ENCODE peak calls at places on chromosomes 5 and 9, in four cellular contexts. One of them, this sample, is unnamed.

GRCh38 chr9:133883356-133883755 is 108.8 kb downstream of the VAV2 start:
- DNase-seq in HepG2: no peak
- DNase-seq in A549: no peak
- DNase-seq in K562: no peak
- DNase-seq in this sample: no peak

GRCh38 chr5:130992095-130992494 is 173.0 kb downstream of the HINT1 start:
- DNase-seq in HepG2: no peak
- DNase-seq in A549: no peak
- DNase-seq in K562: no peak
- DNase-seq in this sample: no peak

GRCh38 chr5:65359569-65359968 is 122.2 kb downstream of the ADAMTS6 start:
- DNase-seq in HepG2: no peak
- DNase-seq in A549: no peak
- DNase-seq in K562: no peak
- DNase-seq in this sample: no peak

GRCh38 chr9:86176468-86176867 is 77.1 kb upstream of the GOLM1 start:
- DNase-seq in HepG2: no peak
- DNase-seq in A549: peak
- DNase-seq in K562: no peak
- DNase-seq in this sample: no peak

GRCh38 chr9:137715321-137715720 is 96.5 kb downstream of the EHMT1 start:
- DNase-seq in HepG2: no peak
- DNase-seq in A549: no peak
- DNase-seq in K562: no peak
- DNase-seq in this sample: no peak

GRCh38 chr9:113659740-113660139 is 196.2 kb downstream of the RGS3 start:
- DNase-seq in HepG2: no peak
- DNase-seq in A549: no peak
- DNase-seq in K562: no peak
- DNase-seq in this sample: no peak

GRCh38 chr5:94360382-94360781 is 258.0 kb downstream of the KIAA0825 start:
- DNase-seq in HepG2: no peak
- DNase-seq in A549: no peak
- DNase-seq in K562: no peak
- DNase-seq in this sample: no peak

GRCh38 chr5:31982027-31982426 is 192.1 kb downstream of the GOLPH3 start:
- DNase-seq in HepG2: no peak
- DNase-seq in A549: no peak
- DNase-seq in K562: no peak
- DNase-seq in this sample: no peak

GRCh38 chr5:150789431-150789830 is 10.9 kb downstream of the SMIM3 start:
- DNase-seq in HepG2: no peak
- DNase-seq in A549: no peak
- DNase-seq in K562: no peak
- DNase-seq in this sample: no peak

GRCh38 chr5:55383254-55383653 is 75.5 kb downstream of the MTREX start:
- DNase-seq in HepG2: no peak
- DNase-seq in A549: no peak
- DNase-seq in K562: no peak
- DNase-seq in this sample: no peak

GRCh38 chr5:45484781-45485180 is 211.4 kb downstream of the HCN1 start:
- DNase-seq in HepG2: no peak
- DNase-seq in A549: no peak
- DNase-seq in K562: no peak
- DNase-seq in this sample: no peak

GRCh38 chr5:38208782-38209378 is 49.5 kb upstream of the EGFLAM start:
- DNase-seq in HepG2: peak
- DNase-seq in A549: peak
- DNase-seq in K562: peak
- DNase-seq in this sample: peak

GRCh38 chr9:97990259-97990658 is 7.1 kb downstream of the ANP32B start:
- DNase-seq in HepG2: no peak
- DNase-seq in A549: peak
- DNase-seq in K562: peak
- DNase-seq in this sample: peak

GRCh38 chr5:172773481-172774469 is 2.8 kb upstream of the DUSP1 start:
- DNase-seq in HepG2: no peak
- DNase-seq in A549: no peak
- DNase-seq in K562: no peak
- DNase-seq in this sample: peak

GRCh38 chr5:156411131-156411727 is 84.3 kb downstream of the SGCD start:
- DNase-seq in HepG2: no peak
- DNase-seq in A549: peak
- DNase-seq in K562: no peak
- DNase-seq in this sample: peak

GRCh38 chr5:64269164-64269563 is 103.5 kb downstream of the RNF180 start:
- DNase-seq in HepG2: no peak
- DNase-seq in A549: no peak
- DNase-seq in K562: no peak
- DNase-seq in this sample: no peak

GRCh38 chr9:4741365-4742031 is 496 bp upstream of the AK3 start:
- DNase-seq in HepG2: peak
- DNase-seq in A549: peak
- DNase-seq in K562: peak
- DNase-seq in this sample: no peak

GRCh38 chr5:144318011-144318410 is 147.3 kb downstream of the KCTD16 start:
- DNase-seq in HepG2: no peak
- DNase-seq in A549: no peak
- DNase-seq in K562: no peak
- DNase-seq in this sample: no peak

GRCh38 chr5:144313147-144313726 is 142.6 kb downstream of the KCTD16 start:
- DNase-seq in HepG2: no peak
- DNase-seq in A549: no peak
- DNase-seq in K562: no peak
- DNase-seq in this sample: no peak

GRCh38 chr5:144315994-144316634 is 145.4 kb downstream of the KCTD16 start:
- DNase-seq in HepG2: peak
- DNase-seq in A549: no peak
- DNase-seq in K562: no peak
- DNase-seq in this sample: no peak

GRCh38 chr5:144318460-144318859 is 147.8 kb downstream of the KCTD16 start:
- DNase-seq in HepG2: no peak
- DNase-seq in A549: no peak
- DNase-seq in K562: no peak
- DNase-seq in this sample: no peak

GRCh38 chr5:144315026-144315425 is 144.4 kb downstream of the KCTD16 start:
- DNase-seq in HepG2: no peak
- DNase-seq in A549: no peak
- DNase-seq in K562: no peak
- DNase-seq in this sample: no peak
- TF ChIP-seq MAZ in HepG2: no peak
- TF ChIP-seq MAZ in A549: no peak
- TF ChIP-seq MAZ in K562: no peak
- TF ChIP-seq MAZ in this sample: no peak

GRCh38 chr9:2039294-2040180 is 24.4 kb downstream of the SMARCA2 start:
- DNase-seq in HepG2: no peak
- DNase-seq in A549: no peak
- DNase-seq in K562: no peak
- DNase-seq in this sample: no peak
- TF ChIP-seq MAZ in HepG2: no peak
- TF ChIP-seq MAZ in A549: no peak
- TF ChIP-seq MAZ in K562: no peak
- TF ChIP-seq MAZ in this sample: no peak

GRCh38 chr9:126053913-126054312 is 272.7 kb upstream of the MVB12B start:
- DNase-seq in HepG2: no peak
- DNase-seq in A549: no peak
- DNase-seq in K562: no peak
- DNase-seq in this sample: no peak
- TF ChIP-seq MAZ in HepG2: no peak
- TF ChIP-seq MAZ in A549: no peak
- TF ChIP-seq MAZ in K562: no peak
- TF ChIP-seq MAZ in this sample: no peak

GRCh38 chr9:123058834-123059233 is 25.4 kb downstream of the GPR21 start:
- DNase-seq in HepG2: no peak
- DNase-seq in A549: no peak
- DNase-seq in K562: no peak
- DNase-seq in this sample: peak
- TF ChIP-seq MAZ in HepG2: no peak
- TF ChIP-seq MAZ in A549: no peak
- TF ChIP-seq MAZ in K562: no peak
- TF ChIP-seq MAZ in this sample: no peak

GRCh38 chr5:128228506-128228905 is 144.9 kb downstream of the SLC12A2 start:
- DNase-seq in HepG2: no peak
- DNase-seq in A549: no peak
- DNase-seq in K562: no peak
- DNase-seq in this sample: peak
- TF ChIP-seq MAZ in HepG2: no peak
- TF ChIP-seq MAZ in A549: no peak
- TF ChIP-seq MAZ in K562: no peak
- TF ChIP-seq MAZ in this sample: no peak

This sample was measured in IMR-90.